ENCODE peak calls at places on chromosomes 12 and 14, in four cellular contexts. G is NCI-H2171, A is RCC 7860, B is astrocyte. T is an unnamed sample.

GRCh38 chr12:104218935-104219334 is 3.4 kb downstream of the TXNRD1 start:
- DNase-seq in G (no peak), A (peak; percentile 66), B (peak; percentile 30), T (peak; percentile 51)

GRCh38 chr12:31961137-31961536 is 1.9 kb downstream of the RESF1 start:
- DNase-seq in G (no peak), A (peak; percentile 31), B (no peak), T (no peak)

GRCh38 chr14:95327558-95328374 is 8.1 kb upstream of the CLMN start:
- DNase-seq in G (no peak), A (no peak), B (no peak), T (no peak)

GRCh38 chr12:42589465-42590323 is at the start of gene PRICKLE1:
- DNase-seq in G (peak; percentile 62), A (peak; percentile 14), B (peak; percentile 71), T (peak; percentile 72)

GRCh38 chr14:95527392-95528002 is 7.4 kb upstream of the GLRX5 start:
- DNase-seq in G (no peak), A (no peak), B (peak; percentile 69), T (no peak)

GRCh38 chr12:53956914-53957536 is 2.3 kb downstream of the HOXC12 start:
- DNase-seq in G (no peak), A (no peak), B (no peak), T (no peak)

GRCh38 chr12:54007538-54008259 is 1.1 kb upstream of the HOXC8 start:
- DNase-seq in G (no peak), A (no peak), B (no peak), T (no peak)

GRCh38 chr14:28656704-28657255 is 109.8 kb upstream of the FOXG1 start:
- DNase-seq in G (no peak), A (no peak), B (peak; percentile 67), T (no peak)

GRCh38 chr14:52724360-52724644 is 5.7 kb upstream of the STYX start:
- DNase-seq in G (no peak), A (no peak), B (no peak), T (no peak)